ENCODE peak calls at places on chromosomes 12 and 14, in ten cellular contexts. One of them, this sample, is unnamed.

GRCh38 chr12:52074656-52075408 is 4.7 kb upstream of the SMIM41 start:
- DNase-seq in transverse colon: no peak
- DNase-seq in astrocyte of the spinal cord: no peak
- DNase-seq in OCI-LY7: no peak
- DNase-seq in GM12878: no peak
- DNase-seq in CD8-positive, alpha-beta T cell: no peak
- DNase-seq in psoas muscle: no peak
- DNase-seq in HL-60: no peak
- DNase-seq in A549: no peak
- DNase-seq in stomach: no peak
- DNase-seq in this sample: no peak

GRCh38 chr12:131592972-131593371 is 117.9 kb upstream of the SFSWAP start:
- DNase-seq in OCI-LY7: no peak
- DNase-seq in GM12878: peak; percentile 59
- DNase-seq in astrocyte of the spinal cord: no peak
- DNase-seq in stomach: no peak
- DNase-seq in transverse colon: no peak
- DNase-seq in psoas muscle: no peak
- DNase-seq in HL-60: no peak
- DNase-seq in CD8-positive, alpha-beta T cell: no peak
- DNase-seq in A549: no peak
- DNase-seq in this sample: peak; percentile 76

GRCh38 chr12:60211244-60211643 is 615.4 kb downstream of the SLC16A7 start:
- DNase-seq in psoas muscle: no peak
- DNase-seq in transverse colon: no peak
- DNase-seq in stomach: no peak
- DNase-seq in HL-60: no peak
- DNase-seq in A549: no peak
- DNase-seq in astrocyte of the spinal cord: no peak
- DNase-seq in OCI-LY7: no peak
- DNase-seq in GM12878: no peak
- DNase-seq in CD8-positive, alpha-beta T cell: no peak
- DNase-seq in this sample: no peak

GRCh38 chr12:89289720-89290119 is 62.6 kb downstream of the DUSP6 start:
- DNase-seq in HL-60: no peak
- DNase-seq in GM12878: no peak
- DNase-seq in transverse colon: no peak
- DNase-seq in astrocyte of the spinal cord: no peak
- DNase-seq in OCI-LY7: no peak
- DNase-seq in CD8-positive, alpha-beta T cell: no peak
- DNase-seq in psoas muscle: no peak
- DNase-seq in stomach: no peak
- DNase-seq in A549: no peak
- DNase-seq in this sample: no peak

GRCh38 chr12:64678835-64679234 is 68.5 kb downstream of the RASSF3 start:
- DNase-seq in transverse colon: no peak
- DNase-seq in CD8-positive, alpha-beta T cell: no peak
- DNase-seq in OCI-LY7: no peak
- DNase-seq in psoas muscle: no peak
- DNase-seq in HL-60: no peak
- DNase-seq in astrocyte of the spinal cord: no peak
- DNase-seq in stomach: no peak
- DNase-seq in GM12878: no peak
- DNase-seq in A549: no peak
- DNase-seq in this sample: no peak

GRCh38 chr12:2842948-2843347 is 8.1 kb upstream of the NRIP2 start:
- DNase-seq in HL-60: no peak
- DNase-seq in astrocyte of the spinal cord: no peak
- DNase-seq in OCI-LY7: no peak
- DNase-seq in psoas muscle: no peak
- DNase-seq in transverse colon: no peak
- DNase-seq in CD8-positive, alpha-beta T cell: no peak
- DNase-seq in stomach: no peak
- DNase-seq in GM12878: no peak
- DNase-seq in A549: no peak
- DNase-seq in this sample: no peak

GRCh38 chr14:20732477-20732876 is 13.2 kb upstream of the EDDM3A start:
- DNase-seq in GM12878: no peak
- DNase-seq in stomach: no peak
- DNase-seq in astrocyte of the spinal cord: no peak
- DNase-seq in OCI-LY7: no peak
- DNase-seq in A549: no peak
- DNase-seq in HL-60: no peak
- DNase-seq in transverse colon: no peak
- DNase-seq in psoas muscle: no peak
- DNase-seq in CD8-positive, alpha-beta T cell: no peak
- DNase-seq in this sample: no peak

GRCh38 chr12:46609281-46609623 is 216.5 kb downstream of the SLC38A4 start:
- DNase-seq in OCI-LY7: no peak
- DNase-seq in stomach: no peak
- DNase-seq in A549: no peak
- DNase-seq in astrocyte of the spinal cord: no peak
- DNase-seq in transverse colon: no peak
- DNase-seq in HL-60: no peak
- DNase-seq in GM12878: peak; percentile 15
- DNase-seq in psoas muscle: no peak
- DNase-seq in CD8-positive, alpha-beta T cell: no peak
- DNase-seq in this sample: no peak

GRCh38 chr12:42039146-42039545 is 105.5 kb downstream of the GXYLT1 start:
- DNase-seq in psoas muscle: peak; percentile 22
- DNase-seq in stomach: no peak
- DNase-seq in OCI-LY7: no peak
- DNase-seq in CD8-positive, alpha-beta T cell: no peak
- DNase-seq in HL-60: no peak
- DNase-seq in GM12878: no peak
- DNase-seq in astrocyte of the spinal cord: peak; percentile 68
- DNase-seq in A549: no peak
- DNase-seq in transverse colon: no peak
- DNase-seq in this sample: no peak

GRCh38 chr12:124286414-124286813 is 8.5 kb upstream of the RFLNA start:
- DNase-seq in CD8-positive, alpha-beta T cell: no peak
- DNase-seq in psoas muscle: no peak
- DNase-seq in transverse colon: peak; percentile 39
- DNase-seq in A549: no peak
- DNase-seq in HL-60: no peak
- DNase-seq in OCI-LY7: no peak
- DNase-seq in astrocyte of the spinal cord: peak; percentile 44
- DNase-seq in GM12878: no peak
- DNase-seq in stomach: no peak
- DNase-seq in this sample: no peak

GRCh38 chr14:102295301-102295700 is 9.7 kb downstream of the MOK start:
- DNase-seq in HL-60: no peak
- DNase-seq in A549: peak; percentile 51
- DNase-seq in CD8-positive, alpha-beta T cell: no peak
- DNase-seq in OCI-LY7: no peak
- DNase-seq in transverse colon: no peak
- DNase-seq in astrocyte of the spinal cord: peak; percentile 47
- DNase-seq in psoas muscle: no peak
- DNase-seq in GM12878: no peak
- DNase-seq in stomach: no peak
- DNase-seq in this sample: no peak

GRCh38 chr12:13038491-13039161 is 5.6 kb upstream of the FAM234B start:
- DNase-seq in CD8-positive, alpha-beta T cell: no peak
- DNase-seq in OCI-LY7: no peak
- DNase-seq in astrocyte of the spinal cord: peak; percentile 74
- DNase-seq in transverse colon: no peak
- DNase-seq in stomach: no peak
- DNase-seq in GM12878: no peak
- DNase-seq in A549: no peak
- DNase-seq in psoas muscle: no peak
- DNase-seq in HL-60: no peak
- DNase-seq in this sample: no peak

GRCh38 chr12:92369643-92370042 is 224.0 kb upstream of the BTG1 start:
- DNase-seq in astrocyte of the spinal cord: peak; percentile 38
- DNase-seq in A549: no peak
- DNase-seq in OCI-LY7: no peak
- DNase-seq in stomach: no peak
- DNase-seq in psoas muscle: no peak
- DNase-seq in CD8-positive, alpha-beta T cell: no peak
- DNase-seq in transverse colon: no peak
- DNase-seq in GM12878: no peak
- DNase-seq in HL-60: no peak
- DNase-seq in this sample: no peak

GRCh38 chr12:122422769-122423257 is 344 bp upstream of the CLIP1 start:
- DNase-seq in GM12878: no peak
- DNase-seq in psoas muscle: peak; percentile 34
- DNase-seq in HL-60: peak; percentile 11
- DNase-seq in astrocyte of the spinal cord: peak; percentile 64
- DNase-seq in A549: peak; percentile 35
- DNase-seq in OCI-LY7: peak; percentile 62
- DNase-seq in stomach: no peak
- DNase-seq in transverse colon: peak; percentile 39
- DNase-seq in CD8-positive, alpha-beta T cell: peak; percentile 35
- DNase-seq in this sample: no peak

GRCh38 chr14:95044463-95045254 is 112.7 kb downstream of the DICER1 start:
- DNase-seq in HL-60: no peak
- DNase-seq in CD8-positive, alpha-beta T cell: no peak
- DNase-seq in stomach: peak; percentile 24
- DNase-seq in psoas muscle: no peak
- DNase-seq in A549: no peak
- DNase-seq in OCI-LY7: no peak
- DNase-seq in transverse colon: no peak
- DNase-seq in astrocyte of the spinal cord: no peak
- DNase-seq in GM12878: no peak
- DNase-seq in this sample: no peak

GRCh38 chr12:84508325-84508861 is 404.2 kb downstream of the SLC6A15 start:
- DNase-seq in CD8-positive, alpha-beta T cell: no peak
- DNase-seq in A549: peak; percentile 11
- DNase-seq in astrocyte of the spinal cord: peak; percentile 80
- DNase-seq in GM12878: no peak
- DNase-seq in transverse colon: no peak
- DNase-seq in stomach: no peak
- DNase-seq in OCI-LY7: no peak
- DNase-seq in HL-60: no peak
- DNase-seq in psoas muscle: no peak
- DNase-seq in this sample: no peak

GRCh38 chr12:57280234-57281062 is 29.5 kb upstream of the STAC3 start:
- DNase-seq in HL-60: peak; percentile 59
- DNase-seq in transverse colon: peak; percentile 73
- DNase-seq in A549: peak; percentile 78
- DNase-seq in OCI-LY7: peak; percentile 69
- DNase-seq in stomach: peak; percentile 39
- DNase-seq in CD8-positive, alpha-beta T cell: peak; percentile 60
- DNase-seq in psoas muscle: no peak
- DNase-seq in astrocyte of the spinal cord: peak; percentile 91
- DNase-seq in GM12878: peak; percentile 74
- DNase-seq in this sample: peak; percentile 41
- H3K4me3 ChIP-seq in HL-60: no peak overlapping the region
- H3K4me3 ChIP-seq in transverse colon: no peak overlapping the region
- H3K4me3 ChIP-seq in A549: no peak overlapping the region
- H3K4me3 ChIP-seq in OCI-LY7: peak overlapping the region; percentile 30
- H3K4me3 ChIP-seq in stomach: no peak overlapping the region
- H3K4me3 ChIP-seq in CD8-positive, alpha-beta T cell: no peak overlapping the region
- H3K4me3 ChIP-seq in psoas muscle: no peak overlapping the region
- H3K4me3 ChIP-seq in astrocyte of the spinal cord: no peak overlapping the region
- H3K4me3 ChIP-seq in GM12878: no peak overlapping the region
- H3K4me3 ChIP-seq in this sample: no peak overlapping the region

GRCh38 chr14:104086210-104086660 is 735 bp downstream of the ASPG start:
- DNase-seq in A549: no peak
- DNase-seq in GM12878: no peak
- DNase-seq in transverse colon: peak; percentile 20
- DNase-seq in astrocyte of the spinal cord: no peak
- DNase-seq in HL-60: no peak
- DNase-seq in OCI-LY7: no peak
- DNase-seq in psoas muscle: peak; percentile 11
- DNase-seq in CD8-positive, alpha-beta T cell: no peak
- DNase-seq in stomach: no peak
- DNase-seq in this sample: peak; percentile 7
- H3K4me3 ChIP-seq in A549: no peak overlapping the region
- H3K4me3 ChIP-seq in GM12878: no peak overlapping the region
- H3K4me3 ChIP-seq in transverse colon: no peak overlapping the region
- H3K4me3 ChIP-seq in astrocyte of the spinal cord: no peak overlapping the region
- H3K4me3 ChIP-seq in HL-60: no peak overlapping the region
- H3K4me3 ChIP-seq in OCI-LY7: no peak overlapping the region
- H3K4me3 ChIP-seq in psoas muscle: no peak overlapping the region
- H3K4me3 ChIP-seq in CD8-positive, alpha-beta T cell: no peak overlapping the region
- H3K4me3 ChIP-seq in stomach: no peak overlapping the region
- H3K4me3 ChIP-seq in this sample: no peak overlapping the region

GRCh38 chr12:119859241-119859640 is 17.9 kb downstream of the CIT start:
- DNase-seq in HL-60: no peak
- DNase-seq in CD8-positive, alpha-beta T cell: no peak
- DNase-seq in stomach: no peak
- DNase-seq in A549: no peak
- DNase-seq in astrocyte of the spinal cord: no peak
- DNase-seq in psoas muscle: no peak
- DNase-seq in GM12878: no peak
- DNase-seq in OCI-LY7: no peak
- DNase-seq in transverse colon: no peak
- DNase-seq in this sample: no peak

GRCh38 chr12:119857036-119857435 is 20.1 kb downstream of the CIT start:
- DNase-seq in HL-60: no peak
- DNase-seq in OCI-LY7: no peak
- DNase-seq in astrocyte of the spinal cord: no peak
- DNase-seq in psoas muscle: no peak
- DNase-seq in A549: no peak
- DNase-seq in transverse colon: no peak
- DNase-seq in stomach: no peak
- DNase-seq in GM12878: no peak
- DNase-seq in CD8-positive, alpha-beta T cell: no peak
- DNase-seq in this sample: no peak
- H3K4me3 ChIP-seq in HL-60: no peak overlapping the region
- H3K4me3 ChIP-seq in OCI-LY7: no peak overlapping the region
- H3K4me3 ChIP-seq in astrocyte of the spinal cord: no peak overlapping the region
- H3K4me3 ChIP-seq in psoas muscle: no peak overlapping the region
- H3K4me3 ChIP-seq in A549: no peak overlapping the region
- H3K4me3 ChIP-seq in transverse colon: no peak overlapping the region
- H3K4me3 ChIP-seq in stomach: no peak overlapping the region
- H3K4me3 ChIP-seq in GM12878: no peak overlapping the region
- H3K4me3 ChIP-seq in CD8-positive, alpha-beta T cell: no peak overlapping the region
- H3K4me3 ChIP-seq in this sample: no peak overlapping the region

GRCh38 chr12:102821149-102821548 is 95.9 kb downstream of the PAH start:
- DNase-seq in transverse colon: no peak
- DNase-seq in OCI-LY7: no peak
- DNase-seq in HL-60: no peak
- DNase-seq in astrocyte of the spinal cord: no peak
- DNase-seq in CD8-positive, alpha-beta T cell: no peak
- DNase-seq in A549: no peak
- DNase-seq in stomach: no peak
- DNase-seq in psoas muscle: no peak
- DNase-seq in GM12878: no peak
- DNase-seq in this sample: no peak

DNA sequence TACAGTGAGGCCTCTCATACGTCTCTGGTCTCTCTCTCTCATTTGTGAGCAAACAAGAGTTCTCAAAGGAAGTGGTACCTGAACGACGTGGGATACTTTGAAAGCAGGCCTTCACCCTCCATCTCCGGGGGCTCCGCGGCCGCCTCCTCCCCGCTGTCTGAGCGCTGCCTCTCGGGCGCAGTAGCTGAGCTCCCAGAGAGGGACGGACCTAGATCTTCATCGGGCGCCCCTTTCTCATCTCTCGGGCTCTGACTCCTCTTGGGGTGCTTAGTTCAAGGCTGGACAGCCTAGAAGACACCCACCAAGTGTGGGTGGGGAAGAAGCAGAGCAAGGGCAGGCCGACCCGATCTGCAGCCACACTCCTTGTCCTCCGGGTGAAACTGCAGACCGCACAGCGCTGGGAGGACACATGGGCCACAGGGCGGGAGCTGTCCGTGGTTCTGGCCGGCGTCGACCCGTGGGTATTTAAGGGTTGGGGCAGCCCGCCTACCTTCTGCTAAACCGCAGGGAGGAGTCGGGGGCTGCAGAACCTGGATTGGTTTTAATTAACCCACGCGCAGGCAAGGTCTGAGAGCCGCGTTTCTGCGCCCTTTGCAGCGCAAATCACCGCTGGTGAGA is 92.7 kb downstream of the PAH start:
- DNase-seq in stomach: no peak
- DNase-seq in OCI-LY7: no peak
- DNase-seq in A549: peak; percentile 27
- DNase-seq in transverse colon: no peak
- DNase-seq in psoas muscle: peak; percentile 27
- DNase-seq in HL-60: no peak
- DNase-seq in CD8-positive, alpha-beta T cell: no peak
- DNase-seq in GM12878: no peak
- DNase-seq in astrocyte of the spinal cord: peak; percentile 7
- DNase-seq in this sample: peak; percentile 20
- H3K4me3 ChIP-seq in stomach: no peak overlapping the region
- H3K4me3 ChIP-seq in OCI-LY7: no peak overlapping the region
- H3K4me3 ChIP-seq in A549: no peak overlapping the region
- H3K4me3 ChIP-seq in transverse colon: no peak overlapping the region
- H3K4me3 ChIP-seq in psoas muscle: no peak overlapping the region
- H3K4me3 ChIP-seq in HL-60: no peak overlapping the region
- H3K4me3 ChIP-seq in CD8-positive, alpha-beta T cell: no peak overlapping the region
- H3K4me3 ChIP-seq in GM12878: no peak overlapping the region
- H3K4me3 ChIP-seq in astrocyte of the spinal cord: no peak overlapping the region
- H3K4me3 ChIP-seq in this sample: no peak overlapping the region

This sample was measured in GM06990.